ENCODE peak calls at places on chromosomes 11 and 22, in four cellular contexts. V is hepatocyte, Y is neural progenitor cell, S is OCI-LY7. R is an unnamed sample.

GRCh38 chr11:35621620-35622019 is 3.4 kb downstream of the FJX1 start:
- DNase-seq in Y (no peak), V (no peak), S (no peak), R (no peak)

GRCh38 chr22:24104307-24105017 is 76.8 kb upstream of the SUSD2 start:
- DNase-seq in V (no peak), Y (no peak), S (no peak), R (no peak)

GRCh38 chr22:20787223-20787622 is 13.3 kb downstream of the SERPIND1 start:
- DNase-seq in S (no peak), Y (no peak), V (no peak), R (no peak)

GRCh38 chr11:86160546-86161149 is 83.9 kb upstream of the EED start:
- DNase-seq in V (no peak), Y (no peak), S (no peak), R (peak; percentile 65)

GRCh38 chr11:25758145-25758661 is 573.7 kb upstream of the ANO3 start:
- DNase-seq in Y (no peak), V (no peak), S (no peak), R (peak; percentile 4)

GRCh38 chr11:114075891-114076441 is 16.5 kb downstream of the ZBTB16 start:
- DNase-seq in V (peak; percentile 80), S (peak; percentile 29), Y (peak; percentile 71), R (no peak)

GRCh38 chr22:36986242-36986821 is 32.9 kb downstream of the TST start:
- DNase-seq in S (peak; percentile 29), V (no peak), Y (peak; percentile 21), R (no peak)

GRCh38 chr11:33630936-33631748 is 69.5 kb downstream of the C11orf91 start:
- DNase-seq in S (no peak), V (no peak), Y (no peak), R (no peak)

GRCh38 chr11:101870510-101870909 is 44.3 kb upstream of the CEP126 start:
- DNase-seq in S (no peak), V (peak; percentile 34), Y (no peak), R (peak; percentile 74)

GRCh38 chr11:10925149-10925926 is 67.5 kb upstream of the ZBED5 start:
- DNase-seq in S (no peak), V (no peak), Y (no peak), R (no peak)

GRCh38 chr22:19291218-19291579 is 320 bp downstream of the CLTCL1 start:
- DNase-seq in V (peak; percentile 63), S (no peak), Y (peak; percentile 73), R (no peak)

GRCh38 chr11:14578551-14578956 is 58.4 kb upstream of the PSMA1 start:
- DNase-seq in V (peak; percentile 64), S (peak; percentile 80), Y (no peak), R (peak; percentile 13)

GRCh38 chr11:97607301-97608000 is 1217.6 kb downstream of the JRKL start:
- DNase-seq in Y (no peak), S (no peak), V (no peak), R (no peak)

GRCh38 chr11:18927550-18928322 is 11.5 kb downstream of the MRGPRX1 start:
- DNase-seq in S (no peak), V (no peak), Y (no peak), R (no peak)

GRCh38 chr22:28917747-28918543 is 34.6 kb downstream of the ZNRF3 start:
- DNase-seq in S (peak; percentile 40), V (peak; percentile 61), Y (peak; percentile 79), R (peak; percentile 66)

GRCh38 chr11:17629113-17629512 is 82.1 kb downstream of the OTOG start:
- DNase-seq in V (no peak), S (no peak), Y (no peak), R (no peak)

GRCh38 chr11:45736424-45736823 is 68.5 kb upstream of the SLC35C1 start:
- DNase-seq in S (no peak), Y (no peak), V (peak; percentile 63), R (peak; percentile 16)

GRCh38 chr22:22948651-22949611 is 61.3 kb downstream of the IGLL5 start:
- DNase-seq in V (peak; percentile 63), S (no peak), Y (no peak), R (no peak)

GRCh38 chr22:22201185-22201924 is 43.2 kb upstream of the VPREB1 start:
- DNase-seq in S (peak; percentile 94), V (no peak), Y (peak; percentile 49), R (no peak)

GRCh38 chr22:50293441-50294318 is 13.8 kb downstream of the PLXNB2 start:
- DNase-seq in S (peak; percentile 65), V (peak; percentile 86), Y (peak; percentile 94), R (peak; percentile 64)

GRCh38 chr11:68524213-68524612 is 63.7 kb downstream of the PPP6R3 start:
- DNase-seq in Y (no peak), V (no peak), S (no peak), R (no peak)

GRCh38 chr22:42990131-42990838 is 24.7 kb downstream of the PACSIN2 start:
- DNase-seq in Y (peak; percentile 26), S (no peak), V (peak; percentile 72), R (peak; percentile 87)

GRCh38 chr11:128914216-128915147 is 23.3 kb downstream of the KCNJ5 start:
- DNase-seq in Y (no peak), V (no peak), S (no peak), R (no peak)

GRCh38 chr11:69808708-69809107 is 10.5 kb downstream of the FGF3 start:
- DNase-seq in V (no peak), Y (peak; percentile 65), S (no peak), R (peak; percentile 41)

GRCh38 chr22:23763579-23764331 is 965 bp downstream of the C22orf15 start:
- DNase-seq in V (no peak), S (peak; percentile 73), Y (peak; percentile 45), R (no peak)

GRCh38 chr11:111066861-111067260 is 178.7 kb upstream of the POU2AF2 start:
- DNase-seq in V (no peak), Y (no peak), S (no peak), R (peak; percentile 23)

GRCh38 chr22:49263101-49263500 is 564.6 kb downstream of the BRD1 start:
- DNase-seq in Y (no peak), S (no peak), V (no peak), R (no peak)

GRCh38 chr22:49259870-49260615 is 567.6 kb downstream of the BRD1 start:
- DNase-seq in V (no peak), S (no peak), Y (no peak), R (no peak)

GRCh38 chr22:49260681-49261580 is 566.7 kb downstream of the BRD1 start:
- DNase-seq in V (no peak), Y (no peak), S (no peak), R (no peak)

GRCh38 chr22:49262167-49262566 is 565.5 kb downstream of the BRD1 start:
- DNase-seq in Y (no peak), V (no peak), S (no peak), R (no peak)

GRCh38 chr22:49261616-49262015 is 566.1 kb downstream of the BRD1 start:
- DNase-seq in S (no peak), V (no peak), Y (no peak), R (no peak)
- H3K4me2 ChIP-seq in S (no peak overlapping the region), V (no peak overlapping the region), Y (no peak overlapping the region), R (no peak overlapping the region)

GRCh38 chr11:3700410-3700809 is 29.2 kb upstream of the CHRNA10 start:
- DNase-seq in V (no peak), S (no peak), Y (no peak), R (no peak)
- H3K27ac ChIP-seq in V (no peak overlapping the region), S (no peak overlapping the region), Y (no peak overlapping the region), R (no peak overlapping the region)

DNA sequence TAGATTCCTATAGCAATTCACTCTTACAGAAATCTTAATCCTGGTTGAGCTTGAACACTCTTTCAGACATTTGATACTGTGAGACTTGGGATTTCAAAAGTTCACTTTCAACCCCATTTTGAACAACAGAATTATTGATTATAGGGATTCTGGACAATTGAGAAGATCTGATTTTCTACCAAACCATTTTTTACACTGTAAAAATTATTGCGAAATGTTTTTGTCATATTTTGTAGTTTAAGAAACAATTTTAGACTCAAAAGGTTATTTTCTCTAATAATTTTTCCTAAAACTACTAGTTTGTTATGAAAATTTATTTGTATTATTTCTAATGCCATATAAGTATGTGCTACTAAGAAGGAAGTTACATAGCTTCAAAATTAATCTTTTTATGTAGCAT is 36.4 kb downstream of the PIWIL4 start:
- DNase-seq in V (no peak), S (no peak), Y (no peak), R (no peak)
- H3K4me2 ChIP-seq in V (peak overlapping the region; percentile 54), S (peak overlapping the region; percentile 57), Y (no peak overlapping the region), R (no peak overlapping the region)

DNA sequence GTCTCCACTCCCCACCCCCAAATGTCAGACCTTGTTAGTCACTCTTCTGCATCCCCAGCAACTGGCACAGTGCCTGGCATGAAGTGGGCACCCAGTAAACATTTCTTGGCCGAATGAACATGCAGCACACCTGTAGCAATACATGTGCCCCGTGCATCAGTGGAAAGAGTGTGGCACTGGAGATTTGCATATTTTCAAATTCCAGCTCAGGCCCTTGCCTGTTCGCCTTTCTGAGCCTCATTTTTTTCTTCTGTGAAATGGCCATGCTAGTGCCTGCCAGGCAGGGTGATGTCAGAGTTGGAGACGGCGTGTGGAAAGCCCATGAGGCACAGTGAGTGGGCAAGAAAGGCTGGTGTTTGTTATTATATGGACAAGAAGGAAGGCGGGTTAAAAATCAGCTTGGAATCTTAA is 38.7 kb downstream of the CD82 start:
- DNase-seq in V (no peak), Y (no peak), S (no peak), R (peak; percentile 28)
- H3K27ac ChIP-seq in V (no peak overlapping the region), Y (no peak overlapping the region), S (no peak overlapping the region), R (no peak overlapping the region)

GRCh38 chr11:67174311-67174710 is 55.2 kb downstream of the KDM2A start:
- DNase-seq in V (no peak), S (no peak), Y (no peak), R (no peak)
- H3K4me2 ChIP-seq in V (no peak overlapping the region), S (no peak overlapping the region), Y (no peak overlapping the region), R (no peak overlapping the region)

DNA sequence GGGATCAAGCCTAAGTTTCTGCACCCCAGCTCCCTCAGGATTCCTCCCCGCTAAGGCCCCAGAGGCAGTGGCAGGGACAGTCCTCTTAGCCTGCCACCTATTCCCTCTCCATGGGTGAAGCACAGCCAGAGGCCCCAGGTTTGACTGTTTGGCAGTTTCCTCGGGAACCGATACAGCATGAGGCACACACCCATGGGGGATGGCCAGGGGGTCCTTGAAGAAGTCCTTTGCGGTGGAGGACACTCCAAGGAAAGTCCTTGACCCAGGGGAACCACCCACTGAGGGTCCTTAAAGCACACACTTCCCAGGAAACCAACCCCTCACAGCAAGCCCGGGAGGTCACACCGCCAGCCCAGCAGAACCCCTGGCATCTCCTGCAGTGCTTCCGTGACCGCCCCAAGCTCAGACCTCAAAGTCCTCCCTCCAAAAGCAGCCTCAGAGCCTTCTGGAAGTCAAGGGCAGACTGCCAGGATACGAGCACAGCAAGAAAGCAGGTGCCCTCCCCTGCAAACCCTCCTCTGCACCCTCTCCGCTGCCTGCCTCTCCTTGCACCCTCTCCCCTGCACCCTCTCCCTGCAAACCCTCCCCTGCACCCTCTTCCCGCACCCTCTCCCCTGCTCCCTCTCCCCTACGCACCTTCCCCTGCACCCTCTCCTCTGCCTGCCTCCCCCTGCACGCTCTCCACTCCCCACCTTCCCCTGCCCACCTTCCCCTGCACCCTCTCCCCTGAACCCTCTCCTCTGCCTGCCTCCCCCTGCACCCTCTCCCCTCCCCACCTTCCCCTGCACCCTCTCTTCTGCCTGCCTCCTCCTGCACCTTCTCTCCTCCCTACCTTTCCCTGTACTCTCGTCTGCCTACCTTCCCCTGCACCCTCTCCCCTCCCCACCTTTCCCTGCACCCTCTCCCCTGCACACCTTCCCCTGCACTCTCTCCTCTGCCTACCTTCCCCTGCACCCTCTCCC is 1.4 kb downstream of the SIGIRR start:
- DNase-seq in Y (no peak), V (no peak), S (peak; percentile 25), R (no peak)
- H3K27ac ChIP-seq in Y (no peak overlapping the region), V (no peak overlapping the region), S (no peak overlapping the region), R (no peak overlapping the region)